ENCODE peak calls at places on chromosome 1, in four cellular contexts. One of them, this sample, is unnamed.

GRCh38 chr1:220283616-220284015 is 11.4 kb upstream of the RAB3GAP2 start:
- DNase-seq in fibroblast of the aortic adventitia: no peak
- DNase-seq in pancreas: no peak
- DNase-seq in HFF-Myc: no peak
- DNase-seq in this sample: no peak

GRCh38 chr1:206676499-206676898 is 8.2 kb upstream of the MAPKAPK2 start:
- DNase-seq in pancreas: no peak
- DNase-seq in fibroblast of the aortic adventitia: no peak
- DNase-seq in HFF-Myc: no peak
- DNase-seq in this sample: no peak

GRCh38 chr1:221823149-221823548 is 81.3 kb upstream of the DUSP10 start:
- DNase-seq in fibroblast of the aortic adventitia: no peak
- DNase-seq in pancreas: no peak
- DNase-seq in HFF-Myc: no peak
- DNase-seq in this sample: no peak

GRCh38 chr1:22431965-22432364 is 19.7 kb upstream of the ZBTB40 start:
- DNase-seq in pancreas: no peak
- DNase-seq in fibroblast of the aortic adventitia: no peak
- DNase-seq in HFF-Myc: no peak
- DNase-seq in this sample: no peak

GRCh38 chr1:155000475-155000724 is 2.2 kb upstream of the ZBTB7B start:
- DNase-seq in fibroblast of the aortic adventitia: no peak
- DNase-seq in HFF-Myc: no peak
- DNase-seq in pancreas: no peak
- DNase-seq in this sample: no peak

GRCh38 chr1:227941509-227942020 is 6.2 kb downstream of the WNT9A start:
- DNase-seq in HFF-Myc: no peak
- DNase-seq in fibroblast of the aortic adventitia: no peak
- DNase-seq in pancreas: no peak
- DNase-seq in this sample: no peak

GRCh38 chr1:63157085-63157484 is 165.3 kb upstream of the FOXD3 start:
- DNase-seq in fibroblast of the aortic adventitia: no peak
- DNase-seq in pancreas: no peak
- DNase-seq in HFF-Myc: no peak
- DNase-seq in this sample: no peak

GRCh38 chr1:156711011-156711817 is 5.8 kb upstream of the CRABP2 start:
- DNase-seq in HFF-Myc: no peak
- DNase-seq in pancreas: no peak
- DNase-seq in fibroblast of the aortic adventitia: peak; percentile 80
- DNase-seq in this sample: no peak

GRCh38 chr1:58065520-58065919 is 481.0 kb downstream of the OMA1 start:
- DNase-seq in pancreas: no peak
- DNase-seq in fibroblast of the aortic adventitia: no peak
- DNase-seq in HFF-Myc: no peak
- DNase-seq in this sample: no peak

GRCh38 chr1:21174230-21174629 is 2.5 kb downstream of the EIF4G3 start:
- DNase-seq in fibroblast of the aortic adventitia: no peak
- DNase-seq in HFF-Myc: no peak
- DNase-seq in pancreas: no peak
- DNase-seq in this sample: no peak

GRCh38 chr1:170618418-170618817 is 45.5 kb upstream of the PRRX1 start:
- DNase-seq in fibroblast of the aortic adventitia: peak; percentile 33
- DNase-seq in pancreas: no peak
- DNase-seq in HFF-Myc: no peak
- DNase-seq in this sample: no peak

GRCh38 chr1:165828103-165828558 is 717 bp downstream of the UCK2 start:
- DNase-seq in pancreas: peak; percentile 45
- DNase-seq in HFF-Myc: no peak
- DNase-seq in fibroblast of the aortic adventitia: peak; percentile 19
- DNase-seq in this sample: no peak

GRCh38 chr1:38962113-38962512 is 20.5 kb upstream of the RHBDL2 start:
- DNase-seq in fibroblast of the aortic adventitia: peak; percentile 60
- DNase-seq in pancreas: no peak
- DNase-seq in HFF-Myc: no peak
- DNase-seq in this sample: no peak
- H3K4me3 ChIP-seq in fibroblast of the aortic adventitia: no peak overlapping the region
- H3K4me3 ChIP-seq in pancreas: no peak overlapping the region
- H3K4me3 ChIP-seq in HFF-Myc: no peak overlapping the region
- H3K4me3 ChIP-seq in this sample: no peak overlapping the region

DNA sequence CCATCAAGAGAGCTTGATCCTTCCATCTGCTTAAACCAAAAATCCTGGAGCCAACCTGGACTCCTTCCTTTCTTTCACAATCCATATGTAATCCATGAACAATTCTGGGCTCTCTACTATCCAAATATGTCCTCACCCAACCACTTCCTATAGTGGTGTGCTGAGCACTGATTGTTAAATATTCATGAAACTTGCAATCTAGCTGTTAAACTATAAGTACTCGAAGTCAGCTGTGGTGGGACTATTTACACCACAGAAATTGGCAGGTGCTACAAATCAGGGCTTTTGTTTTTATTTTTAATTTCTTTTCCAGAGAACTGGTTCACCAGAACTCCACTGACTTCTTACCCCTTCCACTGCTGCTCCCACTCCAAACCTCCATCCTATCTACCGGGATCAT is 57.2 kb upstream of the KCND3 start:
- DNase-seq in pancreas: no peak
- DNase-seq in HFF-Myc: no peak
- DNase-seq in fibroblast of the aortic adventitia: no peak
- DNase-seq in this sample: no peak
- TF ChIP-seq CTCF in pancreas: no peak
- TF ChIP-seq CTCF in HFF-Myc: no peak
- TF ChIP-seq CTCF in fibroblast of the aortic adventitia: no peak
- TF ChIP-seq CTCF in this sample: no peak

DNA sequence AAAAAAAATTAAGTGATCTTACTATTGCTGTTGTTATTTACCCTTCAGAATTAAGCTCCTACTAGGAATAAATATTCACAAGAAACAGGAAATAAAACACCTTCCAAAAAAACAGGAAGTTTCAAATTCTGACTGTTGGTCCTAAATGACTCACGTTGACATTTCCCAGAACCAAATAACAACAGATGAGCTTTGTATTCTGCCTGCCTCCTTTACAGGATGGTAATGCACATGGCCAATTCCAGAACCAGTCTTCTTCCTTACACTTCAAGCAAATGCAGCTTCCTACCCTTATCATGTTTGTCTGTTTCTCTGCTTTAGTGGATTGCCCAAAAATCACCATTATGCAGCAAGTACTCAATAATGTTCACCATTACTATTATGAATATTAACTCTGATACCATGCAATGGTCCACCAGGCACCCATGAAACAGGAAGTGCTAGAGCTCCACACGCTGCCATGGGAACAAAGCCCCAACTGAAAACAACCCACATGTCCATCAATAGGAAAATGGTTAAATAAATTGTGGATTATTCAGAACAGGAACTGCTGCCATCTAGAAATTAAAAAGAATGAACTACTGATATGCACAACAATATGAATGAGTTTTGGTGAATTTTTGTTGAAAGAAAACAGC is 8.9 kb downstream of the CASP9 start:
- DNase-seq in HFF-Myc: no peak
- DNase-seq in fibroblast of the aortic adventitia: no peak
- DNase-seq in pancreas: no peak
- DNase-seq in this sample: no peak
- H3K4me3 ChIP-seq in HFF-Myc: no peak overlapping the region
- H3K4me3 ChIP-seq in fibroblast of the aortic adventitia: no peak overlapping the region
- H3K4me3 ChIP-seq in pancreas: no peak overlapping the region
- H3K4me3 ChIP-seq in this sample: no peak overlapping the region

GRCh38 chr1:236137285-236137852 is 5.0 kb upstream of the GPR137B start:
- DNase-seq in fibroblast of the aortic adventitia: no peak
- DNase-seq in HFF-Myc: no peak
- DNase-seq in pancreas: no peak
- DNase-seq in this sample: no peak
- TF ChIP-seq CTCF in fibroblast of the aortic adventitia: no peak
- TF ChIP-seq CTCF in HFF-Myc: no peak
- TF ChIP-seq CTCF in pancreas: no peak
- TF ChIP-seq CTCF in this sample: no peak

DNA sequence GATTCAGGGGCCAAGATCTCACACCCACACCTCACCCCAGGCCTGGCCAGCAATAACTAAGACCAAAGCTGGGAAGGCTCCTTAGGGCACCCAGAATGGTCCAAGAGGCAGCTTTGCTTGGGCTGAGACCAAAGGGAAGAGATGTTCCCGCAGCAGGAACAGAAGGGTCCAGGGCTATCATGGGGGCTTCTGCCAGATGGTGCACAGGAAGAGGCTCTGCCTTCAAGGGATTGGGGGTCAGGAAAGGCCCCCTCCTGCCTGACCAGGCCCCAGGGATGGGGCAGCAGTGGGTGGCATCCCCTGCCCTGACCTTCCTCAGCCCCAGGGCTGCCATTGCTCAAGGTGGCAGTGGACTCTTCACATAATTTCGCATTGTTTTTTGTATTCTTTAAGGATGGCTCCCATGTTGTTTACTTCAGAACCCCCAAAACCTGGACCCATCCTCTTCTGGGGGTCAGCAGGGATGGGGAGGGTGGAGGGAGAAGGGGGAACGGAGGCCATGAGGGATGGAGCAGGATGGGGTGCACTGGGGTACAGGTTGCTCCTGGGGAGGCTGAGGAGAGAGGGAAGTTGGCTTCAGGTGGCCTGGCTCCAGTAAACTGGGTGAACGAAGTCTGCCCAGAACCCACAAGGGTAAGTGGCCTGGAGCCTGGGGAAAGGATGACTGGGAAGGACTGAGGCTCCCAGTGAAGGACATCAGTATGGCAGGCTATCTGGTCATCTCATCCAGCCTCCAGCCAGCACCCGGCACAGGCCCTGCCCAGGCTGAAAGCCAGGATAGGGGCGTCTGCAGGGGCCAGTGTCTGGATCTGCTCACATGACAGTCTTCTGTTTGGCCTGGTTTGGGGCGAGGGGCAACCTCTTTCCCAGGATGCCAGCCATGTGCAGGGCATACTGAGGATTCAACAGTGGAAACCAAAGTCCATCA is 2.6 kb upstream of the NADK start:
- DNase-seq in pancreas: no peak
- DNase-seq in HFF-Myc: no peak
- DNase-seq in fibroblast of the aortic adventitia: no peak
- DNase-seq in this sample: no peak
- H3K4me3 ChIP-seq in pancreas: no peak overlapping the region
- H3K4me3 ChIP-seq in HFF-Myc: no peak overlapping the region
- H3K4me3 ChIP-seq in fibroblast of the aortic adventitia: no peak overlapping the region
- H3K4me3 ChIP-seq in this sample: no peak overlapping the region

DNA sequence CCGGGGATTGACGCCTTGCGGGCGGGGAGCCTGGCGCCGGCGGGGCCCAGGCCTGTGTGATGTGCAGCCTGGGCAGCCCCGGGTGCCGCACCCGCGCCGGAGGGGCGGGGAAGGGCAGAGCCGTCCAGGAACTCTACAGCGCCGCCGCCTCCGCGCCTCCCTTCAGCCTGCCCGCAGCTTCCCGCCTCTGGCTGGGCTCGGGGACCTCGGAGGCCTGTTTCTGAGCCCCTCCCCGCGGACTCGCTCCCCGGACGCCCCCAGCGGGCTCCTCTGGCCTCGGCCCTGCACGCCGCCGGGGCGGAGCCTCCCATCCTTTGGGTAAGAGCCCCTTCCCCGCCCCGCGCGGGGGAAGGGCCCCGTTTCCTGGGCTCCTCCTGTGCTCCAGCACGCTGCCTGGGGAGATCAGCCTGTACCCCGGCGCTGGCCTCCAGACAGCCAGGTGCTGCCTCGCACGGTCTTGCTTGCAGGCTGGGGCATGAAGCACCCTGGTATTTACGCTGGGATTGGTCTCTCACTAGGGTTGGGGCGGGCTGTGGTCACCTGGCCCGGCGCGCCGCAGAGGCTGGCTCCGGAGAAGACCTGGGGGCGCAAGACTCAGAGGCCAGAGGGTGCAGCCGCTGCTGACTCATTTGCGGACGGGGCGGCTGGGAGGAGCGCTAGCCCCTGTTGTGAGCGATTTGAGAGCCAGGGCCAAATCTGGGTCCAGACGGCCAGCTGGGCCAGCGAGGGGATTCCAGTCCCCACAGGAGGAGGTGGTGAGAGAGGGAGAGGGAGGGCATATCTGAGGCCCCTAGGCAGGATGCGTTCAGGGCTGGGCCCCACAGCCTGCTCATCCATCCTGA is 5.7 kb upstream of the ACOT11 start:
- DNase-seq in pancreas: peak; percentile 46
- DNase-seq in fibroblast of the aortic adventitia: peak; percentile 36
- DNase-seq in HFF-Myc: no peak
- DNase-seq in this sample: peak; percentile 73
- TF ChIP-seq CTCF in pancreas: no peak
- TF ChIP-seq CTCF in fibroblast of the aortic adventitia: peak; percentile 18
- TF ChIP-seq CTCF in HFF-Myc: no peak
- TF ChIP-seq CTCF in this sample: no peak

GRCh38 chr1:45050931-45051748 is 39.1 kb downstream of the UROD start:
- DNase-seq in pancreas: no peak
- DNase-seq in HFF-Myc: no peak
- DNase-seq in fibroblast of the aortic adventitia: no peak
- DNase-seq in this sample: no peak
- H3K4me3 ChIP-seq in pancreas: no peak overlapping the region
- H3K4me3 ChIP-seq in HFF-Myc: no peak overlapping the region
- H3K4me3 ChIP-seq in fibroblast of the aortic adventitia: no peak overlapping the region
- H3K4me3 ChIP-seq in this sample: no peak overlapping the region

DNA sequence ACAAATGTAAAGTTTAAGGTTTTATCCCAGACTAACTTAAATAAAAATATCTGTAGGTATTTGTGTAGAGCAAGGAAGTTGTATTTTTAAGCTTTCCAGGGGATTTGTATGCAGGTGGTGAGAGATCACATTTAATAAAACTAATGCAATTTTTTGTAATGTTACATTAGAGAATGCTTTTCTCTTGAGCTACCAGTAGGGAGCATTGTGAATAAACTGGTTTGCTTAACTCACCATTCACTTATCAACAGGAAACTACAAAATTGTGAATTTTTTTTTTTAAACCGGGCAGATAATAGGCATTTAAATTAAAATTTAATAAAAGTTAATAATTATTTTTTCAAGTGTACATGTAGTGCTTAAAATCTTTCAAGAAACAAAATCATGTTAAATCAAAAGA is 78.6 kb downstream of the IVNS1ABP start:
- DNase-seq in HFF-Myc: no peak
- DNase-seq in pancreas: no peak
- DNase-seq in fibroblast of the aortic adventitia: peak; percentile 39
- DNase-seq in this sample: no peak
- TF ChIP-seq CTCF in HFF-Myc: no peak
- TF ChIP-seq CTCF in pancreas: no peak
- TF ChIP-seq CTCF in fibroblast of the aortic adventitia: peak; percentile 57
- TF ChIP-seq CTCF in this sample: peak; percentile 51

GRCh38 chr1:30719406-30720270 is 3.7 kb downstream of the MATN1 start:
- DNase-seq in fibroblast of the aortic adventitia: peak; percentile 58
- DNase-seq in HFF-Myc: no peak
- DNase-seq in pancreas: no peak
- DNase-seq in this sample: no peak
- H3K4me3 ChIP-seq in fibroblast of the aortic adventitia: peak overlapping the region; percentile 68
- H3K4me3 ChIP-seq in HFF-Myc: peak overlapping the region; percentile 56
- H3K4me3 ChIP-seq in pancreas: peak overlapping the region; percentile 29
- H3K4me3 ChIP-seq in this sample: no peak overlapping the region